ENCODE peak calls at places on chromosomes 2 and 18, in nine cellular contexts. One of them, this sample, is unnamed.
A peak's percentile ranks its signal among the peaks of the same experiment; 100 is the strongest.

GRCh38 chr2:136058262-136058661 is 59.7 kb downstream of the CXCR4 start:
- DNase-seq in hepatocyte: no peak
- DNase-seq in thyroid gland: no peak
- DNase-seq in K562: no peak
- DNase-seq in ascending aorta: no peak
- DNase-seq in Peyer's patch: no peak
- DNase-seq in brain microvascular endothelial cell: no peak
- DNase-seq in uterus: no peak
- DNase-seq in coronary artery: no peak
- DNase-seq in this sample: no peak

GRCh38 chr2:70767699-70768584 is at the start of gene ADD2:
- DNase-seq in hepatocyte: peak; percentile 64
- DNase-seq in thyroid gland: peak; percentile 29
- DNase-seq in K562: peak; percentile 78
- DNase-seq in ascending aorta: peak; percentile 66
- DNase-seq in Peyer's patch: no peak
- DNase-seq in brain microvascular endothelial cell: no peak
- DNase-seq in uterus: no peak
- DNase-seq in coronary artery: no peak
- DNase-seq in this sample: peak; percentile 22

GRCh38 chr2:199468561-199469513 is 11.1 kb upstream of the SATB2 start:
- DNase-seq in hepatocyte: peak; percentile 20
- DNase-seq in thyroid gland: no peak
- DNase-seq in K562: no peak
- DNase-seq in ascending aorta: no peak
- DNase-seq in Peyer's patch: no peak
- DNase-seq in brain microvascular endothelial cell: no peak
- DNase-seq in uterus: no peak
- DNase-seq in coronary artery: no peak
- DNase-seq in this sample: no peak

GRCh38 chr2:158890296-158890905 is 78.0 kb upstream of the TANC1 start:
- DNase-seq in hepatocyte: no peak
- DNase-seq in thyroid gland: no peak
- DNase-seq in K562: no peak
- DNase-seq in ascending aorta: no peak
- DNase-seq in Peyer's patch: no peak
- DNase-seq in brain microvascular endothelial cell: no peak
- DNase-seq in uterus: no peak
- DNase-seq in coronary artery: no peak
- DNase-seq in this sample: no peak

GRCh38 chr2:100397976-100398375 is 19.5 kb downstream of the CHST10 start:
- DNase-seq in hepatocyte: no peak
- DNase-seq in thyroid gland: no peak
- DNase-seq in K562: no peak
- DNase-seq in ascending aorta: no peak
- DNase-seq in Peyer's patch: no peak
- DNase-seq in brain microvascular endothelial cell: no peak
- DNase-seq in uterus: no peak
- DNase-seq in coronary artery: peak; percentile 50
- DNase-seq in this sample: no peak

GRCh38 chr2:235094457-235094856 is 142.6 kb downstream of the SH3BP4 start:
- DNase-seq in hepatocyte: no peak
- DNase-seq in thyroid gland: no peak
- DNase-seq in K562: no peak
- DNase-seq in ascending aorta: no peak
- DNase-seq in Peyer's patch: no peak
- DNase-seq in brain microvascular endothelial cell: no peak
- DNase-seq in uterus: no peak
- DNase-seq in coronary artery: no peak
- DNase-seq in this sample: no peak

GRCh38 chr2:20212871-20213503 is 11.9 kb downstream of the SDC1 start:
- DNase-seq in hepatocyte: no peak
- DNase-seq in thyroid gland: peak; percentile 85
- DNase-seq in K562: no peak
- DNase-seq in ascending aorta: no peak
- DNase-seq in Peyer's patch: peak; percentile 66
- DNase-seq in brain microvascular endothelial cell: no peak
- DNase-seq in uterus: no peak
- DNase-seq in coronary artery: no peak
- DNase-seq in this sample: peak; percentile 94

GRCh38 chr18:63298393-63299015 is 21.1 kb downstream of the BCL2 start:
- DNase-seq in hepatocyte: no peak
- DNase-seq in thyroid gland: no peak
- DNase-seq in K562: no peak
- DNase-seq in ascending aorta: no peak
- DNase-seq in Peyer's patch: no peak
- DNase-seq in brain microvascular endothelial cell: no peak
- DNase-seq in uterus: no peak
- DNase-seq in coronary artery: no peak
- DNase-seq in this sample: no peak

GRCh38 chr2:239854596-239854995 is 170.5 kb downstream of the NDUFA10 start:
- DNase-seq in hepatocyte: no peak
- DNase-seq in thyroid gland: no peak
- DNase-seq in K562: no peak
- DNase-seq in ascending aorta: no peak
- DNase-seq in Peyer's patch: no peak
- DNase-seq in brain microvascular endothelial cell: no peak
- DNase-seq in uterus: no peak
- DNase-seq in coronary artery: no peak
- DNase-seq in this sample: no peak

GRCh38 chr2:239855863-239856587 is 169.1 kb downstream of the NDUFA10 start:
- DNase-seq in hepatocyte: no peak
- DNase-seq in thyroid gland: no peak
- DNase-seq in K562: no peak
- DNase-seq in ascending aorta: no peak
- DNase-seq in Peyer's patch: no peak
- DNase-seq in brain microvascular endothelial cell: no peak
- DNase-seq in uterus: no peak
- DNase-seq in coronary artery: no peak
- DNase-seq in this sample: no peak

GRCh38 chr2:239856620-239857285 is 168.4 kb downstream of the NDUFA10 start:
- DNase-seq in hepatocyte: no peak
- DNase-seq in thyroid gland: no peak
- DNase-seq in K562: no peak
- DNase-seq in ascending aorta: no peak
- DNase-seq in Peyer's patch: no peak
- DNase-seq in brain microvascular endothelial cell: no peak
- DNase-seq in uterus: no peak
- DNase-seq in coronary artery: no peak
- DNase-seq in this sample: no peak

GRCh38 chr2:239857591-239857990 is 167.6 kb downstream of the NDUFA10 start:
- DNase-seq in hepatocyte: no peak
- DNase-seq in thyroid gland: no peak
- DNase-seq in K562: no peak
- DNase-seq in ascending aorta: no peak
- DNase-seq in Peyer's patch: no peak
- DNase-seq in brain microvascular endothelial cell: no peak
- DNase-seq in uterus: no peak
- DNase-seq in coronary artery: no peak
- DNase-seq in this sample: no peak

DNA sequence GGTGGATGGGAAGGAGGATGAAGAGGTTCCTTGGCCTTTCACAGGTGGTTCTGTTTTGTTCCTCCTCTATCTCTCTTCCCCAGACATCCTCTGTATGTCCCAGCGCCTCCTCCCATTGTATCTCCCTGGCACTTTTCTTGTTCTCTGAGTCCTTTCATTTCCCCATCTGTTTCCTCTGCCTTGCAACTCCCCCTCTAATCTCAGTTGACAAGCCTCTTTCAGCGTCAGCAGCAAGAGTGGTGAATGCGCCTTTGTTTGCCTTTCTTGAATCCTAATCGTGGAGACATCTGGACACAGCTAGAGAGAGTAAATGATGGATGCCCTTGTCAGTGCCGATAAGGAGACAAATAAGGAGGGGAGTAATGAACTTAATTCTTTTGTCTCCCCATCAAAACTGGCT is 167.0 kb downstream of the NDUFA10 start:
- DNase-seq in hepatocyte: no peak
- DNase-seq in thyroid gland: no peak
- DNase-seq in K562: peak; percentile 16
- DNase-seq in ascending aorta: no peak
- DNase-seq in Peyer's patch: no peak
- DNase-seq in brain microvascular endothelial cell: no peak
- DNase-seq in uterus: no peak
- DNase-seq in coronary artery: no peak
- DNase-seq in this sample: no peak
- TF ChIP-seq CTCF in hepatocyte: no peak
- TF ChIP-seq CTCF in thyroid gland: no peak
- TF ChIP-seq CTCF in K562: no peak
- TF ChIP-seq CTCF in ascending aorta: no peak
- TF ChIP-seq CTCF in Peyer's patch: no peak
- TF ChIP-seq CTCF in brain microvascular endothelial cell: no peak
- TF ChIP-seq CTCF in uterus: no peak
- TF ChIP-seq CTCF in coronary artery: no peak
- TF ChIP-seq CTCF in this sample: no peak

GRCh38 chr2:111219734-111220505 is 99.2 kb downstream of the BCL2L11 start:
- DNase-seq in hepatocyte: no peak
- DNase-seq in thyroid gland: no peak
- DNase-seq in K562: no peak
- DNase-seq in ascending aorta: no peak
- DNase-seq in Peyer's patch: no peak
- DNase-seq in brain microvascular endothelial cell: no peak
- DNase-seq in uterus: no peak
- DNase-seq in coronary artery: no peak
- DNase-seq in this sample: no peak

GRCh38 chr2:111221701-111222100 is 101.0 kb downstream of the BCL2L11 start:
- DNase-seq in hepatocyte: no peak
- DNase-seq in thyroid gland: peak; percentile 92
- DNase-seq in K562: no peak
- DNase-seq in ascending aorta: no peak
- DNase-seq in Peyer's patch: no peak
- DNase-seq in brain microvascular endothelial cell: no peak
- DNase-seq in uterus: no peak
- DNase-seq in coronary artery: no peak
- DNase-seq in this sample: no peak

GRCh38 chr2:111216811-111217652 is 96.3 kb downstream of the BCL2L11 start:
- DNase-seq in hepatocyte: no peak
- DNase-seq in thyroid gland: no peak
- DNase-seq in K562: no peak
- DNase-seq in ascending aorta: no peak
- DNase-seq in Peyer's patch: no peak
- DNase-seq in brain microvascular endothelial cell: no peak
- DNase-seq in uterus: no peak
- DNase-seq in coronary artery: no peak
- DNase-seq in this sample: no peak

GRCh38 chr2:111222204-111222866 is 101.6 kb downstream of the BCL2L11 start:
- DNase-seq in hepatocyte: no peak
- DNase-seq in thyroid gland: no peak
- DNase-seq in K562: no peak
- DNase-seq in ascending aorta: no peak
- DNase-seq in Peyer's patch: no peak
- DNase-seq in brain microvascular endothelial cell: no peak
- DNase-seq in uterus: no peak
- DNase-seq in coronary artery: no peak
- DNase-seq in this sample: no peak

GRCh38 chr2:111219285-111219684 is 98.6 kb downstream of the BCL2L11 start:
- DNase-seq in hepatocyte: no peak
- DNase-seq in thyroid gland: no peak
- DNase-seq in K562: no peak
- DNase-seq in ascending aorta: no peak
- DNase-seq in Peyer's patch: no peak
- DNase-seq in brain microvascular endothelial cell: no peak
- DNase-seq in uterus: no peak
- DNase-seq in coronary artery: no peak
- DNase-seq in this sample: no peak
- H3K27ac ChIP-seq in hepatocyte: no peak overlapping the region
- H3K27ac ChIP-seq in thyroid gland: no peak overlapping the region
- H3K27ac ChIP-seq in K562: no peak overlapping the region
- H3K27ac ChIP-seq in ascending aorta: no peak overlapping the region
- H3K27ac ChIP-seq in Peyer's patch: no peak overlapping the region
- H3K27ac ChIP-seq in brain microvascular endothelial cell: no peak overlapping the region
- H3K27ac ChIP-seq in uterus: no peak overlapping the region
- H3K27ac ChIP-seq in coronary artery: no peak overlapping the region
- H3K27ac ChIP-seq in this sample: no peak overlapping the region

GRCh38 chr2:238524584-238524983 is 97.9 kb downstream of the ASB1 start:
- DNase-seq in hepatocyte: no peak
- DNase-seq in thyroid gland: no peak
- DNase-seq in K562: no peak
- DNase-seq in ascending aorta: no peak
- DNase-seq in Peyer's patch: no peak
- DNase-seq in brain microvascular endothelial cell: no peak
- DNase-seq in uterus: no peak
- DNase-seq in coronary artery: no peak
- DNase-seq in this sample: no peak

GRCh38 chr2:238521002-238521401 is 94.3 kb downstream of the ASB1 start:
- DNase-seq in hepatocyte: no peak
- DNase-seq in thyroid gland: no peak
- DNase-seq in K562: no peak
- DNase-seq in ascending aorta: no peak
- DNase-seq in Peyer's patch: no peak
- DNase-seq in brain microvascular endothelial cell: no peak
- DNase-seq in uterus: no peak
- DNase-seq in coronary artery: no peak
- DNase-seq in this sample: no peak

GRCh38 chr2:238525990-238526389 is 99.3 kb downstream of the ASB1 start:
- DNase-seq in hepatocyte: no peak
- DNase-seq in thyroid gland: no peak
- DNase-seq in K562: no peak
- DNase-seq in ascending aorta: no peak
- DNase-seq in Peyer's patch: no peak
- DNase-seq in brain microvascular endothelial cell: no peak
- DNase-seq in uterus: no peak
- DNase-seq in coronary artery: no peak
- DNase-seq in this sample: no peak

GRCh38 chr2:238521870-238522269 is 95.1 kb downstream of the ASB1 start:
- DNase-seq in hepatocyte: no peak
- DNase-seq in thyroid gland: no peak
- DNase-seq in K562: no peak
- DNase-seq in ascending aorta: no peak
- DNase-seq in Peyer's patch: no peak
- DNase-seq in brain microvascular endothelial cell: no peak
- DNase-seq in uterus: no peak
- DNase-seq in coronary artery: no peak
- DNase-seq in this sample: no peak

GRCh38 chr2:238523158-238524110 is 96.7 kb downstream of the ASB1 start:
- DNase-seq in hepatocyte: peak; percentile 49
- DNase-seq in thyroid gland: peak; percentile 11
- DNase-seq in K562: no peak
- DNase-seq in ascending aorta: no peak
- DNase-seq in Peyer's patch: no peak
- DNase-seq in brain microvascular endothelial cell: no peak
- DNase-seq in uterus: peak; percentile 62
- DNase-seq in coronary artery: no peak
- DNase-seq in this sample: no peak
- TF ChIP-seq CTCF in hepatocyte: peak; percentile 38
- TF ChIP-seq CTCF in thyroid gland: no peak
- TF ChIP-seq CTCF in K562: peak; percentile 21
- TF ChIP-seq CTCF in ascending aorta: no peak
- TF ChIP-seq CTCF in Peyer's patch: no peak
- TF ChIP-seq CTCF in brain microvascular endothelial cell: peak; percentile 61
- TF ChIP-seq CTCF in uterus: peak; percentile 21
- TF ChIP-seq CTCF in coronary artery: no peak
- TF ChIP-seq CTCF in this sample: no peak

DNA sequence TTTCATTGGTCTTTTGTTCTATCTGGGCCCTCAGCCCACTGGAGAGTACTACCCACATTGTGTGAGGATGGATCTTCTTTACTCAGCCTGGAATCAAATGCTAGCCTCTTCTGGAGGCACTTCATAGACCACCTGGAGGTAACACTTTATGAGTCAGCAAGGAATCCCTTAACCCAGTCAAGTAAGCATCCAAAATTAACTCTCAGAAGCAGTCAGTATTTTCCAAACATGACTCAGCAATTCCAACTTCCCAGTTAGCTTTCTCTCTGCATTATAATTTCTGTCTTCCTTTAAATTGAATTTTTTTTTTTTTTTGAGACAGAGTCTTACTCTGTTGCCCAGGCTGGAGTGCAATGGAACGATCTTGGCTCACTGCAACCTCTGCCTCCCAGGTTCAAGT is 142.7 kb downstream of the ACKR3 start:
- DNase-seq in hepatocyte: no peak
- DNase-seq in thyroid gland: no peak
- DNase-seq in K562: no peak
- DNase-seq in ascending aorta: no peak
- DNase-seq in Peyer's patch: no peak
- DNase-seq in brain microvascular endothelial cell: no peak
- DNase-seq in uterus: no peak
- DNase-seq in coronary artery: no peak
- DNase-seq in this sample: no peak
- H3K27ac ChIP-seq in hepatocyte: no peak overlapping the region
- H3K27ac ChIP-seq in thyroid gland: peak overlapping the region; percentile 76
- H3K27ac ChIP-seq in K562: no peak overlapping the region
- H3K27ac ChIP-seq in ascending aorta: no peak overlapping the region
- H3K27ac ChIP-seq in Peyer's patch: no peak overlapping the region
- H3K27ac ChIP-seq in brain microvascular endothelial cell: no peak overlapping the region
- H3K27ac ChIP-seq in uterus: no peak overlapping the region
- H3K27ac ChIP-seq in coronary artery: no peak overlapping the region
- H3K27ac ChIP-seq in this sample: peak overlapping the region; percentile 78